ENCODE peak calls at places on chromosomes 7 and 10, in four cellular contexts. One of them, this sample, is unnamed.

GRCh38 chr7:2834748-2835441 is 9.2 kb downstream of the GNA12 start:
- DNase-seq in astrocyte of the spinal cord: no peak
- DNase-seq in GM06990: no peak
- DNase-seq in fibroblast of pulmonary artery: no peak
- DNase-seq in this sample: no peak

GRCh38 chr7:123782071-123782798 is 33.4 kb upstream of the WASL start:
- DNase-seq in fibroblast of pulmonary artery: peak
- DNase-seq in astrocyte of the spinal cord: no peak
- DNase-seq in GM06990: no peak
- DNase-seq in this sample: peak

GRCh38 chr7:106269263-106269961 is 15.4 kb downstream of the NAMPT start:
- DNase-seq in GM06990: no peak
- DNase-seq in fibroblast of pulmonary artery: peak
- DNase-seq in astrocyte of the spinal cord: no peak
- DNase-seq in this sample: peak

GRCh38 chr7:4787541-4787940 is 12.1 kb downstream of the AP5Z1 start:
- DNase-seq in GM06990: no peak
- DNase-seq in astrocyte of the spinal cord: no peak
- DNase-seq in fibroblast of pulmonary artery: no peak
- DNase-seq in this sample: no peak

GRCh38 chr10:29595636-29596225 is 39.0 kb downstream of the SVIL start:
- DNase-seq in fibroblast of pulmonary artery: no peak
- DNase-seq in astrocyte of the spinal cord: no peak
- DNase-seq in GM06990: no peak
- DNase-seq in this sample: no peak

GRCh38 chr10:68305889-68306288 is 26.0 kb upstream of the HNRNPH3 start:
- DNase-seq in GM06990: no peak
- DNase-seq in fibroblast of pulmonary artery: no peak
- DNase-seq in astrocyte of the spinal cord: no peak
- DNase-seq in this sample: no peak

GRCh38 chr7:92246363-92247101 is 758 bp downstream of the ANKIB1 start:
- DNase-seq in GM06990: no peak
- DNase-seq in astrocyte of the spinal cord: peak
- DNase-seq in fibroblast of pulmonary artery: no peak
- DNase-seq in this sample: peak

GRCh38 chr7:90708841-90709317 is 112.8 kb downstream of the CDK14 start:
- DNase-seq in GM06990: peak
- DNase-seq in astrocyte of the spinal cord: no peak
- DNase-seq in fibroblast of pulmonary artery: peak
- DNase-seq in this sample: peak

GRCh38 chr7:156466262-156466661 is 174.3 kb upstream of the RNF32 start:
- DNase-seq in fibroblast of pulmonary artery: no peak
- DNase-seq in astrocyte of the spinal cord: no peak
- DNase-seq in GM06990: no peak
- DNase-seq in this sample: no peak

GRCh38 chr7:137772748-137773147 is 74.0 kb downstream of the DGKI start:
- DNase-seq in astrocyte of the spinal cord: peak
- DNase-seq in GM06990: no peak
- DNase-seq in fibroblast of pulmonary artery: peak
- DNase-seq in this sample: peak

GRCh38 chr10:94757916-94758315 is 4.6 kb upstream of the CYP2C19 start:
- DNase-seq in fibroblast of pulmonary artery: no peak
- DNase-seq in astrocyte of the spinal cord: no peak
- DNase-seq in GM06990: no peak
- DNase-seq in this sample: no peak

GRCh38 chr10:79310217-79310865 is 36.9 kb upstream of the PPIF start:
- DNase-seq in astrocyte of the spinal cord: no peak
- DNase-seq in fibroblast of pulmonary artery: no peak
- DNase-seq in GM06990: no peak
- DNase-seq in this sample: no peak

GRCh38 chr10:79488303-79488702 is 24.0 kb upstream of the EIF5AL1 start:
- DNase-seq in fibroblast of pulmonary artery: peak
- DNase-seq in GM06990: no peak
- DNase-seq in astrocyte of the spinal cord: peak
- DNase-seq in this sample: peak

GRCh38 chr7:46942574-46942973 is 639.3 kb downstream of the TNS3 start:
- DNase-seq in fibroblast of pulmonary artery: no peak
- DNase-seq in GM06990: no peak
- DNase-seq in astrocyte of the spinal cord: no peak
- DNase-seq in this sample: no peak

GRCh38 chr10:95125582-95125981 is 56.3 kb upstream of the CYP2C8 start:
- DNase-seq in GM06990: no peak
- DNase-seq in astrocyte of the spinal cord: no peak
- DNase-seq in fibroblast of pulmonary artery: no peak
- DNase-seq in this sample: no peak

GRCh38 chr10:132659206-132660091 is 121.9 kb downstream of the INPP5A start:
- DNase-seq in astrocyte of the spinal cord: no peak
- DNase-seq in fibroblast of pulmonary artery: no peak
- DNase-seq in GM06990: no peak
- DNase-seq in this sample: no peak

GRCh38 chr7:147650991-147651390 is 939.6 kb upstream of the C7orf33 start:
- DNase-seq in astrocyte of the spinal cord: no peak
- DNase-seq in fibroblast of pulmonary artery: no peak
- DNase-seq in GM06990: no peak
- DNase-seq in this sample: no peak

GRCh38 chr7:36794689-36795088 is 70.4 kb upstream of the AOAH start:
- DNase-seq in astrocyte of the spinal cord: no peak
- DNase-seq in GM06990: no peak
- DNase-seq in fibroblast of pulmonary artery: peak
- DNase-seq in this sample: no peak

GRCh38 chr7:80312139-80312661 is 177.6 kb downstream of the GNAI1 start:
- DNase-seq in GM06990: no peak
- DNase-seq in astrocyte of the spinal cord: peak
- DNase-seq in fibroblast of pulmonary artery: peak
- DNase-seq in this sample: peak

GRCh38 chr10:126262186-126262838 is 126.0 kb downstream of the ADAM12 start:
- DNase-seq in astrocyte of the spinal cord: no peak
- DNase-seq in fibroblast of pulmonary artery: no peak
- DNase-seq in GM06990: no peak
- DNase-seq in this sample: no peak

GRCh38 chr7:55140981-55141278 is 122.1 kb downstream of the EGFR start:
- DNase-seq in fibroblast of pulmonary artery: no peak
- DNase-seq in astrocyte of the spinal cord: no peak
- DNase-seq in GM06990: no peak
- DNase-seq in this sample: no peak

GRCh38 chr7:152313879-152314604 is 121.8 kb downstream of the KMT2C start:
- DNase-seq in fibroblast of pulmonary artery: peak
- DNase-seq in astrocyte of the spinal cord: peak
- DNase-seq in GM06990: no peak
- DNase-seq in this sample: peak

GRCh38 chr7:129739427-129739826 is 127.9 kb downstream of the NRF1 start:
- DNase-seq in astrocyte of the spinal cord: peak
- DNase-seq in GM06990: no peak
- DNase-seq in fibroblast of pulmonary artery: peak
- DNase-seq in this sample: peak

GRCh38 chr7:3103614-3104399 is 60.1 kb upstream of the CARD11 start:
- DNase-seq in fibroblast of pulmonary artery: no peak
- DNase-seq in GM06990: no peak
- DNase-seq in astrocyte of the spinal cord: no peak
- DNase-seq in this sample: no peak

GRCh38 chr7:131105294-131105802 is 222.3 kb upstream of the MKLN1 start:
- DNase-seq in astrocyte of the spinal cord: peak
- DNase-seq in GM06990: no peak
- DNase-seq in fibroblast of pulmonary artery: no peak
- DNase-seq in this sample: peak

GRCh38 chr10:30013684-30014246 is 45.6 kb downstream of the JCAD start:
- DNase-seq in astrocyte of the spinal cord: peak
- DNase-seq in fibroblast of pulmonary artery: peak
- DNase-seq in GM06990: no peak
- DNase-seq in this sample: peak

GRCh38 chr10:97771055-97771811 is 566 bp downstream of the SFRP5 start:
- DNase-seq in astrocyte of the spinal cord: peak
- DNase-seq in fibroblast of pulmonary artery: peak
- DNase-seq in GM06990: peak
- DNase-seq in this sample: peak

GRCh38 chr10:44386546-44387052 is 1.7 kb upstream of the CXCL12 start:
- DNase-seq in astrocyte of the spinal cord: peak
- DNase-seq in GM06990: peak
- DNase-seq in fibroblast of pulmonary artery: peak
- DNase-seq in this sample: peak

GRCh38 chr7:28596245-28596935 is 184.1 kb downstream of the CREB5 start:
- DNase-seq in GM06990: no peak
- DNase-seq in fibroblast of pulmonary artery: peak
- DNase-seq in astrocyte of the spinal cord: peak
- DNase-seq in this sample: peak

GRCh38 chr7:27169658-27170493 is 4.2 kb downstream of the HOXA10 start:
- DNase-seq in astrocyte of the spinal cord: no peak
- DNase-seq in fibroblast of pulmonary artery: no peak
- DNase-seq in GM06990: no peak
- DNase-seq in this sample: no peak

GRCh38 chr7:156094350-156095146 is 282.3 kb upstream of the SHH start:
- DNase-seq in fibroblast of pulmonary artery: no peak
- DNase-seq in GM06990: no peak
- DNase-seq in astrocyte of the spinal cord: no peak
- DNase-seq in this sample: no peak

GRCh38 chr10:69382382-69383117 is 34.2 kb downstream of the TACR2 start:
- DNase-seq in fibroblast of pulmonary artery: peak
- DNase-seq in GM06990: no peak
- DNase-seq in astrocyte of the spinal cord: peak
- DNase-seq in this sample: peak

GRCh38 chr7:127665922-127666321 is 13.9 kb downstream of the SND1 start:
- DNase-seq in astrocyte of the spinal cord: no peak
- DNase-seq in fibroblast of pulmonary artery: no peak
- DNase-seq in GM06990: no peak
- DNase-seq in this sample: no peak
- H3K4me3 ChIP-seq in astrocyte of the spinal cord: no peak
- H3K4me3 ChIP-seq in fibroblast of pulmonary artery: no peak
- H3K4me3 ChIP-seq in GM06990: no peak
- H3K4me3 ChIP-seq in this sample: no peak

GRCh38 chr7:101125989-101126650 is 784 bp upstream of the SERPINE1 start:
- DNase-seq in astrocyte of the spinal cord: peak
- DNase-seq in fibroblast of pulmonary artery: peak
- DNase-seq in GM06990: no peak
- DNase-seq in this sample: peak

GRCh38 chr7:101128040-101128834 is 1.3 kb downstream of the SERPINE1 start:
- DNase-seq in fibroblast of pulmonary artery: peak
- DNase-seq in GM06990: no peak
- DNase-seq in astrocyte of the spinal cord: peak
- DNase-seq in this sample: peak

GRCh38 chr7:101127460-101128039 is 646 bp downstream of the SERPINE1 start:
- DNase-seq in fibroblast of pulmonary artery: peak
- DNase-seq in GM06990: no peak
- DNase-seq in astrocyte of the spinal cord: no peak
- DNase-seq in this sample: no peak

GRCh38 chr7:101124376-101125056 is 2.4 kb upstream of the SERPINE1 start:
- DNase-seq in GM06990: no peak
- DNase-seq in astrocyte of the spinal cord: peak
- DNase-seq in fibroblast of pulmonary artery: peak
- DNase-seq in this sample: peak

GRCh38 chr7:101126651-101127459 is at the start of gene SERPINE1:
- DNase-seq in astrocyte of the spinal cord: peak
- DNase-seq in GM06990: peak
- DNase-seq in fibroblast of pulmonary artery: peak
- DNase-seq in this sample: peak
- TF ChIP-seq CTCF in astrocyte of the spinal cord: peak
- TF ChIP-seq CTCF in GM06990: peak
- TF ChIP-seq CTCF in fibroblast of pulmonary artery: peak
- TF ChIP-seq CTCF in this sample: peak

GRCh38 chr10:113492181-113492580 is 60.7 kb upstream of the HABP2 start:
- DNase-seq in fibroblast of pulmonary artery: no peak
- DNase-seq in GM06990: no peak
- DNase-seq in astrocyte of the spinal cord: no peak
- DNase-seq in this sample: peak
- H3K4me3 ChIP-seq in fibroblast of pulmonary artery: no peak
- H3K4me3 ChIP-seq in GM06990: no peak
- H3K4me3 ChIP-seq in astrocyte of the spinal cord: no peak
- H3K4me3 ChIP-seq in this sample: no peak

GRCh38 chr10:72067463-72068125 is 20.8 kb downstream of the SPOCK2 start:
- DNase-seq in GM06990: no peak
- DNase-seq in astrocyte of the spinal cord: no peak
- DNase-seq in fibroblast of pulmonary artery: no peak
- DNase-seq in this sample: no peak

GRCh38 chr10:72068126-72068765 is 20.1 kb downstream of the SPOCK2 start:
- DNase-seq in GM06990: no peak
- DNase-seq in astrocyte of the spinal cord: no peak
- DNase-seq in fibroblast of pulmonary artery: no peak
- DNase-seq in this sample: no peak

GRCh38 chr10:72072046-72072445 is 16.3 kb downstream of the SPOCK2 start:
- DNase-seq in GM06990: no peak
- DNase-seq in fibroblast of pulmonary artery: no peak
- DNase-seq in astrocyte of the spinal cord: no peak
- DNase-seq in this sample: no peak

GRCh38 chr10:72068901-72069446 is 19.4 kb downstream of the SPOCK2 start:
- DNase-seq in GM06990: no peak
- DNase-seq in astrocyte of the spinal cord: no peak
- DNase-seq in fibroblast of pulmonary artery: no peak
- DNase-seq in this sample: no peak

GRCh38 chr10:72069751-72070501 is 18.4 kb downstream of the SPOCK2 start:
- DNase-seq in astrocyte of the spinal cord: no peak
- DNase-seq in GM06990: no peak
- DNase-seq in fibroblast of pulmonary artery: no peak
- DNase-seq in this sample: no peak
- TF ChIP-seq CTCF in astrocyte of the spinal cord: no peak
- TF ChIP-seq CTCF in GM06990: peak
- TF ChIP-seq CTCF in fibroblast of pulmonary artery: peak
- TF ChIP-seq CTCF in this sample: peak

GRCh38 chr10:35848412-35848811 is 206.3 kb upstream of the FZD8 start:
- DNase-seq in astrocyte of the spinal cord: no peak
- DNase-seq in fibroblast of pulmonary artery: no peak
- DNase-seq in GM06990: no peak
- DNase-seq in this sample: no peak
- H3K4me3 ChIP-seq in astrocyte of the spinal cord: no peak
- H3K4me3 ChIP-seq in fibroblast of pulmonary artery: no peak
- H3K4me3 ChIP-seq in GM06990: no peak
- H3K4me3 ChIP-seq in this sample: no peak

DNA sequence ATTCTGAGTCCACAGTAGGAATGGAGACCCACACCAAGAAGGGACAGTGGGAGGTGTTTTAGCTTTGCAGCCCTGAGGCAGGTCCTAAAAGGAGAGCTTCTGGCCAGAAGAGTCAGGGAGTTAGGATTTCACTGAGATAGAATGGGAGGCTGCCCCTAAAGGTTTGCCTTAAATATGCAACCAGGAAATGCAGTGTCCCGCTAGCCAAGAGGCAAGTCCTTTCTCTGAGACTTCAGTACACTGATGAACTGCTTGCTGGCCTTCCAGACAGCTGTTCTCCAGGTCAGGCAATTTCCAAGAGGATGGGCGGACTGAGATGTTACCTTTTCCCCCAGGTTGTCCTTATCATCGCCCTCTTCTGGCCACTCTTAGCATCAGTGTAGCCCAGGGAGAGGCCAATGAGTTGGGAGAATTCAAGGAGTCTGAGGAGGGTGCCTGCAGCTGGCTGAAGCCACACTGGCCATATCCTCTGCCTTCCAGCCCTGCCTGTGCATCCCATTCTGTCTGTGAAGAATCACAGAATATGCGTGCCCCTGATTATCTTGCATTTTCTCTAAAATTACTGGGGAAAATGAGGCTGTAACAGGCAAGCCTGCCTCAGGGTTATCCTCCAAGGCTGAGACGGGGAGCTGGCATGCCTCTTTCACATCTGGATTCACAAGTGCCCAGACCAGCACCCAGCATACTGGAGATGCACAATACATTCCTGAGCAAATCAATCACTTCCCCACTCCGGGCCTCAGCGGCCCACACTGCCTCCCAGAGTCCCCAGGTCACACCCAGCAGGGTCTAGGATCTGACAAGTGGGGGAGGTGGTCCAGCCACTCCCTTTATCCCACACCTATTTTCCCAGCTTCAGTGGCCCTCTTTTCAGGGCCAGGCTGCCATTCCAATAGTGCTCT is 2.4 kb downstream of the TLL2 start:
- DNase-seq in fibroblast of pulmonary artery: peak
- DNase-seq in GM06990: no peak
- DNase-seq in astrocyte of the spinal cord: peak
- DNase-seq in this sample: peak
- TF ChIP-seq CTCF in fibroblast of pulmonary artery: peak
- TF ChIP-seq CTCF in GM06990: peak
- TF ChIP-seq CTCF in astrocyte of the spinal cord: peak
- TF ChIP-seq CTCF in this sample: peak

This sample was measured in choroid plexus epithelial cell.